ENCODE peak calls at places on chromosomes 2 and 18, in nine cellular contexts. X, U, A, O, T, C, Y, G and M are unnamed samples.
A peak's percentile ranks its signal among the peaks of the same experiment; 100 is the strongest.

GRCh38 chr18:72867721-72868665 is at the start of gene NETO1:
- ATAC-seq in X (no peak), U (no peak), A (no peak), O (no peak), T (no peak), C (no peak), Y (no peak), G (no peak), M (no peak)

GRCh38 chr18:25544872-25545271 is 192.9 kb upstream of the ZNF521 start:
- ATAC-seq in X (no peak), U (no peak), A (no peak), O (no peak), T (no peak), C (no peak), Y (peak; percentile 27), G (no peak), M (no peak)

GRCh38 chr2:189407161-189407943 is 33.9 kb upstream of the WDR75 start:
- ATAC-seq in X (no peak), U (no peak), A (no peak), O (no peak), T (no peak), C (peak; percentile 74), Y (no peak), G (peak; percentile 82), M (no peak)

GRCh38 chr2:62042400-62042799 is 136.9 kb downstream of the COMMD1 start:
- ATAC-seq in X (peak; percentile 14), U (no peak), A (no peak), O (peak; percentile 11), T (no peak), C (no peak), Y (no peak), G (no peak), M (no peak)

GRCh38 chr2:18903750-18904149 is 314.4 kb upstream of the NT5C1B start:
- ATAC-seq in X (no peak), U (peak; percentile 82), A (no peak), O (no peak), T (no peak), C (no peak), Y (no peak), G (no peak), M (peak; percentile 29)

GRCh38 chr2:11454824-11455223 is 11.1 kb downstream of the E2F6 start:
- ATAC-seq in X (no peak), U (no peak), A (no peak), O (no peak), T (no peak), C (no peak), Y (no peak), G (no peak), M (no peak)

GRCh38 chr2:203548887-203549286 is 13.8 kb upstream of the RAPH1 start:
- ATAC-seq in X (no peak), U (no peak), A (no peak), O (no peak), T (no peak), C (no peak), Y (no peak), G (no peak), M (no peak)

GRCh38 chr18:13185675-13186198 is 32.8 kb upstream of the LDLRAD4 start:
- ATAC-seq in X (peak; percentile 86), U (no peak), A (no peak), O (no peak), T (no peak), C (no peak), Y (no peak), G (no peak), M (no peak)

GRCh38 chr2:14749869-14750268 is 117.4 kb downstream of the LRATD1 start:
- ATAC-seq in X (no peak), U (no peak), A (no peak), O (no peak), T (no peak), C (no peak), Y (no peak), G (no peak), M (no peak)

GRCh38 chr2:28687181-28687580 is 64.4 kb upstream of the PPP1CB start:
- ATAC-seq in X (no peak), U (no peak), A (no peak), O (no peak), T (no peak), C (no peak), Y (no peak), G (no peak), M (peak; percentile 57)

GRCh38 chr2:183250472-183250871 is 126.2 kb downstream of the NUP35 start:
- ATAC-seq in X (no peak), U (no peak), A (no peak), O (no peak), T (no peak), C (no peak), Y (no peak), G (no peak), M (no peak)